ENCODE peak calls at places on chromosomes 7 and 10, in eight cellular contexts. A is tibial nerve, O is H1, Q is uterus, H is A549, S is prostate gland, X is HCT116, J is thyroid gland. F is an unnamed sample.
A peak's percentile ranks its signal among the peaks of the same experiment; 100 is the strongest.

GRCh38 chr10:71661060-71661622 is 58.4 kb downstream of the C10orf105 start:
- DNase-seq in A (no peak), O (no peak), Q (no peak), H (no peak), S (no peak), X (no peak), J (no peak), F (no peak)

GRCh38 chr7:131244259-131244852 is 83.3 kb upstream of the MKLN1 start:
- DNase-seq in A (no peak), O (no peak), Q (peak; percentile 76), H (peak; percentile 72), S (no peak), X (peak; percentile 35), J (no peak), F (peak; percentile 13)

GRCh38 chr10:13717936-13718772 is 131.4 kb downstream of the PRPF18 start:
- DNase-seq in A (peak; percentile 54), O (no peak), Q (peak; percentile 55), H (no peak), S (peak; percentile 84), X (no peak), J (peak; percentile 90), F (peak; percentile 86)

GRCh38 chr10:3749597-3750351 is 35.2 kb downstream of the KLF6 start:
- DNase-seq in A (no peak), O (no peak), Q (peak; percentile 76), H (no peak), S (peak; percentile 51), X (no peak), J (no peak), F (no peak)

GRCh38 chr7:100372256-100372655 is 1.0 kb upstream of the PILRA start:
- DNase-seq in A (no peak), O (no peak), Q (no peak), H (no peak), S (no peak), X (no peak), J (no peak), F (no peak)

GRCh38 chr10:130744631-130745030 is 566.9 kb downstream of the TCERG1L start:
- DNase-seq in A (no peak), O (no peak), Q (no peak), H (no peak), S (no peak), X (no peak), J (no peak), F (no peak)

GRCh38 chr7:21946228-21946709 is 570 bp upstream of the CDCA7L start:
- DNase-seq in A (no peak), O (no peak), Q (no peak), H (no peak), S (no peak), X (no peak), J (no peak), F (no peak)

GRCh38 chr10:26728957-26729356 is 31.5 kb downstream of the PDSS1 start:
- DNase-seq in A (no peak), O (no peak), Q (no peak), H (no peak), S (no peak), X (no peak), J (no peak), F (no peak)

GRCh38 chr10:3887885-3888476 is 103.0 kb upstream of the KLF6 start:
- DNase-seq in A (no peak), O (no peak), Q (peak; percentile 50), H (peak; percentile 47), S (peak; percentile 30), X (no peak), J (no peak), F (no peak)

GRCh38 chr7:155928583-155929145 is 116.4 kb upstream of the SHH start:
- DNase-seq in A (no peak), O (no peak), Q (no peak), H (no peak), S (no peak), X (no peak), J (no peak), F (no peak)

GRCh38 chr7:28105234-28105633 is 75.4 kb downstream of the JAZF1 start:
- DNase-seq in A (no peak), O (no peak), Q (no peak), H (no peak), S (no peak), X (no peak), J (no peak), F (no peak)

GRCh38 chr7:132113536-132114409 is 462.5 kb downstream of the PLXNA4 start:
- DNase-seq in A (no peak), O (no peak), Q (no peak), H (no peak), S (no peak), X (no peak), J (no peak), F (no peak)

GRCh38 chr10:95364342-95364741 is 73.5 kb upstream of the PDLIM1 start:
- DNase-seq in A (no peak), O (no peak), Q (no peak), H (no peak), S (no peak), X (no peak), J (no peak), F (no peak)

GRCh38 chr7:88111136-88111748 is 108.6 kb downstream of the SRI start:
- DNase-seq in A (no peak), O (no peak), Q (no peak), H (peak; percentile 39), S (no peak), X (peak; percentile 36), J (no peak), F (no peak)

GRCh38 chr10:48252354-48252650 is 22.2 kb downstream of the FRMPD2 start:
- DNase-seq in A (no peak), O (peak; percentile 42), Q (no peak), H (no peak), S (no peak), X (no peak), J (no peak), F (no peak)

GRCh38 chr7:21642422-21642821 is 99.6 kb downstream of the DNAH11 start:
- DNase-seq in A (no peak), O (no peak), Q (no peak), H (no peak), S (no peak), X (no peak), J (no peak), F (no peak)

GRCh38 chr7:28953628-28954027 is 4.5 kb downstream of the TRIL start:
- DNase-seq in A (no peak), O (no peak), Q (no peak), H (no peak), S (no peak), X (no peak), J (no peak), F (no peak)

GRCh38 chr7:104926189-104926904 is 87.7 kb upstream of the KMT2E start:
- DNase-seq in A (no peak), O (no peak), Q (no peak), H (no peak), S (no peak), X (no peak), J (no peak), F (no peak)

GRCh38 chr10:75400769-75401568 is 595 bp downstream of the ZNF503 start:
- DNase-seq in A (peak; percentile 42), O (peak; percentile 70), Q (peak; percentile 48), H (peak; percentile 29), S (peak; percentile 49), X (no peak), J (peak; percentile 76), F (peak; percentile 65)

GRCh38 chr10:20100157-20100556 is 283.9 kb downstream of the PLXDC2 start:
- DNase-seq in A (no peak), O (no peak), Q (no peak), H (no peak), S (no peak), X (no peak), J (no peak), F (no peak)

GRCh38 chr10:70093335-70093944 is 39.2 kb downstream of the AIFM2 start:
- DNase-seq in A (no peak), O (no peak), Q (no peak), H (no peak), S (no peak), X (no peak), J (no peak), F (no peak)

GRCh38 chr10:7035111-7035761 is 375.6 kb downstream of the SFMBT2 start:
- DNase-seq in A (no peak), O (no peak), Q (no peak), H (no peak), S (no peak), X (no peak), J (no peak), F (no peak)

GRCh38 chr7:138243430-138243829 is 167.2 kb downstream of the AKR1D1 start:
- DNase-seq in A (no peak), O (peak; percentile 57), Q (peak; percentile 20), H (no peak), S (no peak), X (no peak), J (no peak), F (peak; percentile 78)

GRCh38 chr10:113131611-113132330 is 181.7 kb downstream of the TCF7L2 start:
- DNase-seq in A (no peak), O (no peak), Q (peak; percentile 34), H (no peak), S (no peak), X (no peak), J (no peak), F (no peak)

GRCh38 chr7:23394828-23395227 is 75.5 kb downstream of the IGF2BP3 start:
- DNase-seq in A (no peak), O (no peak), Q (no peak), H (no peak), S (no peak), X (no peak), J (no peak), F (no peak)

GRCh38 chr10:88457680-88458079 is 125.4 kb downstream of the RNLS start:
- DNase-seq in A (no peak), O (no peak), Q (no peak), H (no peak), S (no peak), X (no peak), J (no peak), F (no peak)

GRCh38 chr7:1811850-1812692 is 142.0 kb downstream of the ELFN1 start:
- DNase-seq in A (no peak), O (no peak), Q (no peak), H (peak; percentile 67), S (no peak), X (no peak), J (no peak), F (no peak)

GRCh38 chr10:105700327-105700726 is 1059.2 kb downstream of the SORCS3 start:
- DNase-seq in A (no peak), O (no peak), Q (no peak), H (no peak), S (no peak), X (no peak), J (no peak), F (no peak)
- TF ChIP-seq CTCF in A (no peak), O (no peak), Q (no peak), H (no peak), S (no peak), X (no peak), J (no peak), F (no peak)

GRCh38 chr10:86711237-86711956 is 43.1 kb downstream of the LDB3 start:
- DNase-seq in A (peak; percentile 70), O (peak; percentile 92), Q (peak; percentile 93), H (peak; percentile 88), S (peak; percentile 84), X (peak; percentile 54), J (peak; percentile 90), F (peak; percentile 88)
- TF ChIP-seq POLR2A in A (peak; percentile 7), O (peak; percentile 64), Q (peak; percentile 50), H (peak; percentile 58), S (peak; percentile 72), X (no peak), J (no peak), F (peak; percentile 70)

GRCh38 chr7:70416611-70417010 is 715.3 kb upstream of the GALNT17 start:
- DNase-seq in A (no peak), O (no peak), Q (no peak), H (no peak), S (no peak), X (no peak), J (no peak), F (no peak)
- H3K9me3 ChIP-seq in A (no peaks in the 10 kb centered on the region), O (no peaks in the 10 kb centered on the region), Q (no peaks in the 10 kb centered on the region), H (no peaks in the 10 kb centered on the region), S (no peaks in the 10 kb centered on the region), X (peaks cover 32% of the 10 kb centered on the region), J (no peaks in the 10 kb centered on the region), F (no peaks in the 10 kb centered on the region)

GRCh38 chr7:81501220-81501619 is 268.6 kb downstream of the HGF start:
- DNase-seq in A (no peak), O (no peak), Q (no peak), H (no peak), S (no peak), X (peak; percentile 13), J (no peak), F (no peak)
- TF ChIP-seq CTCF in A (no peak), O (no peak), Q (peak; percentile 7), H (peak; percentile 76), S (no peak), X (peak; percentile 46), J (no peak), F (no peak)

F was measured in body of pancreas.